ENCODE peak calls at places on chromosomes 1 and 21, in six cellular contexts. M is AG08395, J is A549, C is M059J, Y is glutamatergic neuron, H is left ventricle myocardium inferior. O is an unnamed sample.

GRCh38 chr1:24745711-24746582 is 700 bp downstream of the CLIC4 start:
- DNase-seq in J (no peak), M (no peak), C (peak), H (peak), Y (peak), O (peak)

GRCh38 chr21:46083271-46084040 is 14.5 kb upstream of the COL6A2 start:
- DNase-seq in J (no peak), H (no peak), C (no peak), M (peak), Y (no peak), O (peak)

GRCh38 chr21:25635310-25635709 is 3.7 kb upstream of the JAM2 start:
- DNase-seq in C (peak), H (no peak), J (no peak), Y (no peak), M (no peak), O (no peak)

GRCh38 chr21:45492765-45493164 is 49.5 kb downstream of the SLC19A1 start:
- DNase-seq in C (no peak), J (no peak), M (no peak), H (no peak), Y (no peak), O (no peak)

GRCh38 chr21:44006656-44007055 is 5.5 kb upstream of the TRAPPC10 start:
- DNase-seq in C (peak), J (no peak), Y (no peak), M (peak), H (peak), O (peak)

GRCh38 chr21:38148046-38148445 is 108.7 kb upstream of the KCNJ15 start:
- DNase-seq in C (peak), M (no peak), H (no peak), Y (no peak), J (no peak), O (no peak)

GRCh38 chr1:109769335-109770078 is 5.8 kb upstream of the EPS8L3 start:
- DNase-seq in M (peak), J (no peak), Y (peak), C (peak), H (peak), O (peak)

GRCh38 chr1:9900142-9901043 is 9.7 kb downstream of the CTNNBIP1 start:
- DNase-seq in J (no peak), C (no peak), M (no peak), H (peak), Y (no peak), O (no peak)

GRCh38 chr1:20484526-20485462 is 1.2 kb downstream of the CAMK2N1 start:
- DNase-seq in H (no peak), C (peak), J (no peak), M (no peak), Y (peak), O (no peak)

GRCh38 chr1:15616704-15617172 is 520 bp upstream of the DDI2 start:
- DNase-seq in J (no peak), Y (peak), M (peak), H (no peak), C (peak), O (peak)

GRCh38 chr1:71045463-71046028 is 2.1 kb downstream of the PTGER3 start:
- DNase-seq in M (no peak), C (no peak), Y (no peak), H (no peak), J (no peak), O (no peak)

GRCh38 chr21:14762734-14763694 is 216.9 kb upstream of the SAMSN1 start:
- DNase-seq in M (no peak), Y (no peak), H (no peak), J (no peak), C (peak), O (no peak)

GRCh38 chr1:172351761-172352161 is 68.7 kb upstream of the C1orf105 start:
- DNase-seq in J (no peak), C (peak), H (no peak), Y (no peak), M (no peak), O (no peak)

GRCh38 chr1:213466578-213466977 is 415.5 kb downstream of the RPS6KC1 start:
- DNase-seq in M (no peak), C (no peak), J (no peak), Y (no peak), H (no peak), O (no peak)

GRCh38 chr1:50425376-50426107 is 2.3 kb upstream of the DMRTA2 start:
- DNase-seq in Y (no peak), C (peak), H (no peak), J (peak), M (peak), O (peak)

GRCh38 chr1:194387531-194387930 is 1201.1 kb upstream of the B3GALT2 start:
- DNase-seq in Y (no peak), H (no peak), C (no peak), J (no peak), M (no peak), O (no peak)

GRCh38 chr1:86356247-86356646 is 39.9 kb downstream of the ODF2L start:
- DNase-seq in J (no peak), C (no peak), H (no peak), Y (no peak), M (peak), O (peak)

GRCh38 chr21:15566692-15567091 is 163.1 kb upstream of the USP25 start:
- DNase-seq in M (no peak), H (no peak), J (no peak), Y (no peak), C (no peak), O (no peak)